ENCODE peak calls at places on chromosomes 4 and X, in ten cellular contexts. One of them, this sample, is unnamed.

GRCh38 chrX:14361430-14361829 is 167.9 kb upstream of the GLRA2 start:
- DNase-seq in nephron progenitor cell: no peak
- DNase-seq in brain microvascular endothelial cell: no peak
- DNase-seq in glutamatergic neuron: no peak
- DNase-seq in right atrium auricular region: no peak
- DNase-seq in WTC11: no peak
- DNase-seq in left ventricle myocardium inferior: no peak
- DNase-seq in lower lobe of right lung: no peak
- DNase-seq in pancreas: no peak
- DNase-seq in AG09309: no peak
- DNase-seq in this sample: no peak

GRCh38 chrX:39144965-39145364 is 343.7 kb downstream of the MID1IP1 start:
- DNase-seq in lower lobe of right lung: peak
- DNase-seq in WTC11: no peak
- DNase-seq in left ventricle myocardium inferior: no peak
- DNase-seq in right atrium auricular region: no peak
- DNase-seq in nephron progenitor cell: no peak
- DNase-seq in brain microvascular endothelial cell: no peak
- DNase-seq in pancreas: no peak
- DNase-seq in AG09309: no peak
- DNase-seq in glutamatergic neuron: no peak
- DNase-seq in this sample: no peak

GRCh38 chrX:49106930-49107329 is 16.6 kb downstream of the GPKOW start:
- DNase-seq in pancreas: no peak
- DNase-seq in nephron progenitor cell: peak
- DNase-seq in brain microvascular endothelial cell: peak
- DNase-seq in left ventricle myocardium inferior: peak
- DNase-seq in AG09309: peak
- DNase-seq in lower lobe of right lung: no peak
- DNase-seq in WTC11: peak
- DNase-seq in right atrium auricular region: peak
- DNase-seq in glutamatergic neuron: peak
- DNase-seq in this sample: peak

GRCh38 chr4:187363453-187363852 is 632.1 kb upstream of the ZFP42 start:
- DNase-seq in AG09309: no peak
- DNase-seq in right atrium auricular region: no peak
- DNase-seq in nephron progenitor cell: no peak
- DNase-seq in WTC11: no peak
- DNase-seq in brain microvascular endothelial cell: no peak
- DNase-seq in glutamatergic neuron: no peak
- DNase-seq in lower lobe of right lung: no peak
- DNase-seq in left ventricle myocardium inferior: no peak
- DNase-seq in pancreas: no peak
- DNase-seq in this sample: no peak

GRCh38 chr4:5470318-5470889 is 238.0 kb downstream of the EVC2 start:
- DNase-seq in WTC11: no peak
- DNase-seq in nephron progenitor cell: no peak
- DNase-seq in glutamatergic neuron: no peak
- DNase-seq in right atrium auricular region: peak
- DNase-seq in brain microvascular endothelial cell: no peak
- DNase-seq in left ventricle myocardium inferior: no peak
- DNase-seq in pancreas: no peak
- DNase-seq in AG09309: no peak
- DNase-seq in lower lobe of right lung: no peak
- DNase-seq in this sample: no peak

GRCh38 chr4:18366762-18367358 is 345.3 kb upstream of the LCORL start:
- DNase-seq in left ventricle myocardium inferior: no peak
- DNase-seq in lower lobe of right lung: no peak
- DNase-seq in AG09309: no peak
- DNase-seq in pancreas: no peak
- DNase-seq in brain microvascular endothelial cell: peak
- DNase-seq in glutamatergic neuron: no peak
- DNase-seq in nephron progenitor cell: no peak
- DNase-seq in right atrium auricular region: no peak
- DNase-seq in WTC11: no peak
- DNase-seq in this sample: no peak

GRCh38 chrX:113202601-113203000 is 362.0 kb upstream of the AMOT start:
- DNase-seq in AG09309: no peak
- DNase-seq in left ventricle myocardium inferior: no peak
- DNase-seq in right atrium auricular region: no peak
- DNase-seq in pancreas: no peak
- DNase-seq in glutamatergic neuron: no peak
- DNase-seq in brain microvascular endothelial cell: no peak
- DNase-seq in lower lobe of right lung: no peak
- DNase-seq in nephron progenitor cell: no peak
- DNase-seq in WTC11: no peak
- DNase-seq in this sample: no peak

GRCh38 chrX:45757272-45757671 is 556.6 kb upstream of the DIPK2B start:
- DNase-seq in AG09309: no peak
- DNase-seq in brain microvascular endothelial cell: no peak
- DNase-seq in left ventricle myocardium inferior: no peak
- DNase-seq in pancreas: no peak
- DNase-seq in lower lobe of right lung: no peak
- DNase-seq in glutamatergic neuron: no peak
- DNase-seq in right atrium auricular region: no peak
- DNase-seq in WTC11: no peak
- DNase-seq in nephron progenitor cell: no peak
- DNase-seq in this sample: no peak

GRCh38 chrX:17380221-17380620 is 5.2 kb downstream of the NHS start:
- DNase-seq in brain microvascular endothelial cell: no peak
- DNase-seq in pancreas: no peak
- DNase-seq in glutamatergic neuron: no peak
- DNase-seq in left ventricle myocardium inferior: no peak
- DNase-seq in right atrium auricular region: no peak
- DNase-seq in WTC11: no peak
- DNase-seq in lower lobe of right lung: no peak
- DNase-seq in AG09309: no peak
- DNase-seq in nephron progenitor cell: no peak
- DNase-seq in this sample: no peak

GRCh38 chrX:110167952-110168451 is 149.9 kb downstream of the AMMECR1 start:
- DNase-seq in glutamatergic neuron: peak
- DNase-seq in left ventricle myocardium inferior: no peak
- DNase-seq in nephron progenitor cell: peak
- DNase-seq in WTC11: peak
- DNase-seq in AG09309: no peak
- DNase-seq in right atrium auricular region: no peak
- DNase-seq in lower lobe of right lung: peak
- DNase-seq in pancreas: peak
- DNase-seq in brain microvascular endothelial cell: peak
- DNase-seq in this sample: peak
- TF ChIP-seq CTCF in glutamatergic neuron: peak
- TF ChIP-seq CTCF in left ventricle myocardium inferior: peak
- TF ChIP-seq CTCF in nephron progenitor cell: peak
- TF ChIP-seq CTCF in WTC11: peak
- TF ChIP-seq CTCF in AG09309: peak
- TF ChIP-seq CTCF in right atrium auricular region: peak
- TF ChIP-seq CTCF in lower lobe of right lung: peak
- TF ChIP-seq CTCF in pancreas: peak
- TF ChIP-seq CTCF in brain microvascular endothelial cell: peak
- TF ChIP-seq CTCF in this sample: peak

GRCh38 chr4:7526491-7526890 is 91.8 kb upstream of the PSAPL1 start:
- DNase-seq in right atrium auricular region: no peak
- DNase-seq in nephron progenitor cell: no peak
- DNase-seq in brain microvascular endothelial cell: no peak
- DNase-seq in lower lobe of right lung: no peak
- DNase-seq in WTC11: peak
- DNase-seq in AG09309: no peak
- DNase-seq in glutamatergic neuron: no peak
- DNase-seq in pancreas: no peak
- DNase-seq in left ventricle myocardium inferior: no peak
- DNase-seq in this sample: no peak
- TF ChIP-seq CTCF in right atrium auricular region: no peak
- TF ChIP-seq CTCF in nephron progenitor cell: no peak
- TF ChIP-seq CTCF in brain microvascular endothelial cell: no peak
- TF ChIP-seq CTCF in lower lobe of right lung: no peak
- TF ChIP-seq CTCF in WTC11: no peak
- TF ChIP-seq CTCF in AG09309: no peak
- TF ChIP-seq CTCF in glutamatergic neuron: peak
- TF ChIP-seq CTCF in pancreas: no peak
- TF ChIP-seq CTCF in left ventricle myocardium inferior: no peak
- TF ChIP-seq CTCF in this sample: no peak

GRCh38 chrX:100615015-100615414 is 21.6 kb downstream of the TSPAN6 start:
- DNase-seq in brain microvascular endothelial cell: peak
- DNase-seq in WTC11: no peak
- DNase-seq in nephron progenitor cell: no peak
- DNase-seq in glutamatergic neuron: no peak
- DNase-seq in right atrium auricular region: no peak
- DNase-seq in lower lobe of right lung: no peak
- DNase-seq in AG09309: peak
- DNase-seq in left ventricle myocardium inferior: no peak
- DNase-seq in pancreas: no peak
- DNase-seq in this sample: no peak
- TF ChIP-seq CTCF in brain microvascular endothelial cell: peak
- TF ChIP-seq CTCF in WTC11: no peak
- TF ChIP-seq CTCF in nephron progenitor cell: peak
- TF ChIP-seq CTCF in glutamatergic neuron: peak
- TF ChIP-seq CTCF in right atrium auricular region: peak
- TF ChIP-seq CTCF in lower lobe of right lung: peak
- TF ChIP-seq CTCF in AG09309: peak
- TF ChIP-seq CTCF in left ventricle myocardium inferior: peak
- TF ChIP-seq CTCF in pancreas: no peak
- TF ChIP-seq CTCF in this sample: peak

DNA sequence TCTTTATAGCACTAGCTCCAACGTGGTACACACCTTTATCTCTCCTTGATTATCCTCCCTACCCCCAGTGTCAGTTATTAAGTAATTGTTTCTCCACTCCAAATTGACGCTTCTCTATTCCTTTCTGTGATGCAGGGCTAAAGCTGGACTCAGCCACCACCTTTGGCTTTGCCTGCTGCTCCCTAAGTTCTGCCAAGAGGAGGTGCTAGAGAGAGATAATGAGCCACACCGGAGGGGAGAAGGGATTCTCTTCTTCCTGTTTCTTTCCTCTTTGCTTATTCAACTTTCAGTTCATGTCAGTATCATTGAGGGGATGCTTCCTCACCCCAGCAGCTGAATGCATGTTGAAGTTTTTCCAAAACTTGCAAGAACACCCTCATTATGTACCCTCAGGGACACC is 176.5 kb downstream of the GBA3 start:
- DNase-seq in AG09309: no peak
- DNase-seq in right atrium auricular region: no peak
- DNase-seq in lower lobe of right lung: no peak
- DNase-seq in brain microvascular endothelial cell: no peak
- DNase-seq in nephron progenitor cell: no peak
- DNase-seq in pancreas: no peak
- DNase-seq in glutamatergic neuron: no peak
- DNase-seq in WTC11: peak
- DNase-seq in left ventricle myocardium inferior: no peak
- DNase-seq in this sample: no peak
- TF ChIP-seq CTCF in AG09309: no peak
- TF ChIP-seq CTCF in right atrium auricular region: no peak
- TF ChIP-seq CTCF in lower lobe of right lung: no peak
- TF ChIP-seq CTCF in brain microvascular endothelial cell: no peak
- TF ChIP-seq CTCF in nephron progenitor cell: no peak
- TF ChIP-seq CTCF in pancreas: no peak
- TF ChIP-seq CTCF in glutamatergic neuron: no peak
- TF ChIP-seq CTCF in WTC11: no peak
- TF ChIP-seq CTCF in left ventricle myocardium inferior: no peak
- TF ChIP-seq CTCF in this sample: peak

DNA sequence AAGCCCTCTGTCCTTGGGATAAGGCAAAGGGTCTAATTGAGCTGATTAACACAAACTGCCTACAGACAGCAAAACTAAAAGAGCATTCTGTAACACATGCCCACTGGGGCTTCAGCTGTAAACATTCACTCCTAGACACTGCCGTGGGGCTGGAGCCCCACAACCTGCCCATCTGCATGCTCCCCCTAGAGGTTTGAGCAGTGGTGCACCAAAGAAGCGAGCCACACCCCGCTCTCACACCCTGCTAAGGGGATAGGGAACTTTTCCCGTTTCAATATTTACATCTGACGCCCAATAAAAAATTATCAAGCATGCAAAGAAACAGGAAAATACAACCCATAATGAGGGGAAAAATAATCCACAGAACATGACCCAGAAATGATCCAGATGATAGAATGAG is 46.9 kb upstream of the HSD17B10 start:
- DNase-seq in glutamatergic neuron: no peak
- DNase-seq in AG09309: no peak
- DNase-seq in nephron progenitor cell: no peak
- DNase-seq in left ventricle myocardium inferior: no peak
- DNase-seq in right atrium auricular region: no peak
- DNase-seq in brain microvascular endothelial cell: no peak
- DNase-seq in pancreas: no peak
- DNase-seq in lower lobe of right lung: no peak
- DNase-seq in WTC11: peak
- DNase-seq in this sample: no peak
- TF ChIP-seq CTCF in glutamatergic neuron: no peak
- TF ChIP-seq CTCF in AG09309: peak
- TF ChIP-seq CTCF in nephron progenitor cell: peak
- TF ChIP-seq CTCF in left ventricle myocardium inferior: no peak
- TF ChIP-seq CTCF in right atrium auricular region: peak
- TF ChIP-seq CTCF in brain microvascular endothelial cell: peak
- TF ChIP-seq CTCF in pancreas: no peak
- TF ChIP-seq CTCF in lower lobe of right lung: peak
- TF ChIP-seq CTCF in WTC11: no peak
- TF ChIP-seq CTCF in this sample: peak

DNA sequence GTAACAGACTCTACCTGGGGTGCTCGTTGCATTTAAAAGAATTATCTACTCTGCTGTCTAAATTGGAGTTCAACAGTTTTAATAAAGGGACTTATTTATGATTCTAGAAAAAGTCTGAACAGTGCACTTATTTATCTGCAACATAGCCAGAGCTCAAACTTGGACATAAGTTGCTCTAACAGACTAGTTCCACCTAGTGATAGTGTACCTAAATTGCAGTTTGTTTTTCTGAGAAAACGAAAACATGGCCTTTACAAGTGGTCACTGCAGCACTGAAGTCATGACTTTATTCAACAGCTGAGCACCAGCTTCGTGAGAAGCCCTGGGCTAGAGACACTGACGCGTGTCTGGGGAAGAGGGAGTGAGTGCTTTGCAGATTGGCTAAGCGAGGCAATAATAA is 77.3 kb upstream of the IGSF1 start:
- DNase-seq in glutamatergic neuron: no peak
- DNase-seq in pancreas: no peak
- DNase-seq in brain microvascular endothelial cell: no peak
- DNase-seq in left ventricle myocardium inferior: no peak
- DNase-seq in nephron progenitor cell: no peak
- DNase-seq in right atrium auricular region: no peak
- DNase-seq in WTC11: no peak
- DNase-seq in AG09309: no peak
- DNase-seq in lower lobe of right lung: no peak
- DNase-seq in this sample: no peak
- TF ChIP-seq CTCF in glutamatergic neuron: no peak
- TF ChIP-seq CTCF in pancreas: no peak
- TF ChIP-seq CTCF in brain microvascular endothelial cell: no peak
- TF ChIP-seq CTCF in left ventricle myocardium inferior: peak
- TF ChIP-seq CTCF in nephron progenitor cell: peak
- TF ChIP-seq CTCF in right atrium auricular region: no peak
- TF ChIP-seq CTCF in WTC11: no peak
- TF ChIP-seq CTCF in AG09309: no peak
- TF ChIP-seq CTCF in lower lobe of right lung: no peak
- TF ChIP-seq CTCF in this sample: peak

DNA sequence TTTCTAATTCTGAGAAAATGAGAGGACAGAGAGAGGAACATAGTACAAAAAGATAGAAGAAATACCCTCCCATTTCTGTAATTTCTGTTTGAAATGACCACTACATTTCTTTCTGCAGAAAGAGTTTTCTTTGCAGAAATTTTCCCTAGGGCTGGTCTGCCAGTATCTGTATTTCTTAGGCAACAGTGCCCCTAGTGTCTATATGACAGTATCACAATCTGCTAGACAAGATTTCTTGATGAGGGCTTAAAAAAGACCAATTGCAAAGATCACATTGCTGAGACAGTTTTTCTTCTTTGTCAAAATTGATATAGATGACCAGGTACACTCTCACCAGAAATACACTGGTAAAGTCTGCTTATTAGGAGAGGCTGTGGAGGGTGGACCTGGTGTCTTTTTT is 81.0 kb upstream of the ZDHHC15 start:
- DNase-seq in left ventricle myocardium inferior: no peak
- DNase-seq in AG09309: no peak
- DNase-seq in WTC11: no peak
- DNase-seq in nephron progenitor cell: no peak
- DNase-seq in lower lobe of right lung: no peak
- DNase-seq in brain microvascular endothelial cell: peak
- DNase-seq in right atrium auricular region: no peak
- DNase-seq in pancreas: no peak
- DNase-seq in glutamatergic neuron: no peak
- DNase-seq in this sample: no peak
- TF ChIP-seq CTCF in left ventricle myocardium inferior: peak
- TF ChIP-seq CTCF in AG09309: peak
- TF ChIP-seq CTCF in WTC11: peak
- TF ChIP-seq CTCF in nephron progenitor cell: peak
- TF ChIP-seq CTCF in lower lobe of right lung: peak
- TF ChIP-seq CTCF in brain microvascular endothelial cell: peak
- TF ChIP-seq CTCF in right atrium auricular region: peak
- TF ChIP-seq CTCF in pancreas: peak
- TF ChIP-seq CTCF in glutamatergic neuron: peak
- TF ChIP-seq CTCF in this sample: peak

This sample was measured in neural crest cell.